ENCODE peak calls at places on chromosomes 11 and 22, in eight cellular contexts. E is activated naive CD4-positive, alpha-beta T cell treated with anti-CD3 and anti-CD28 coated beads for 36 hours; Q is fibroblast of the aortic adventitia; P is CD8-positive, alpha-beta T cell; S is nephron progenitor cell; X is NCI-H774; Z is neural crest cell; V is HT1080. W is an unnamed sample.

GRCh38 chr11:93477684-93478234 is 65.4 kb downstream of the SMCO4 start:
- DNase-seq in S (no peak), E (no peak), Z (no peak), P (no peak), X (no peak), Q (no peak), V (no peak), W (peak)

GRCh38 chr11:406796-407650 is 7.8 kb downstream of the SIGIRR start:
- DNase-seq in Z (peak), Q (peak), E (peak), V (no peak), X (peak), S (peak), P (peak), W (no peak)

GRCh38 chr22:23591846-23592245 is 11.8 kb upstream of the IGLL1 start:
- DNase-seq in Z (no peak), P (no peak), S (no peak), X (no peak), V (no peak), Q (no peak), E (no peak), W (no peak)

GRCh38 chr11:13685461-13686108 is 17.1 kb downstream of the FAR1 start:
- DNase-seq in E (no peak), P (no peak), Z (no peak), X (no peak), Q (peak), V (no peak), S (no peak), W (no peak)

GRCh38 chr22:19233189-19233661 is 54.7 kb upstream of the SLC25A1 start:
- DNase-seq in S (no peak), V (no peak), Q (no peak), P (no peak), Z (no peak), E (no peak), X (no peak), W (no peak)

GRCh38 chr11:79259800-79260199 is 181.0 kb downstream of the TENM4 start:
- DNase-seq in V (no peak), S (no peak), P (no peak), Z (no peak), X (no peak), Q (no peak), E (no peak), W (no peak)

GRCh38 chr11:2376751-2377451 is at the start of gene CD81:
- DNase-seq in V (no peak), Z (peak), E (peak), S (peak), Q (no peak), X (peak), P (peak), W (peak)

GRCh38 chr11:127105578-127105977 is 105.0 kb upstream of the KIRREL3 start:
- DNase-seq in S (no peak), V (no peak), Z (no peak), Q (no peak), E (no peak), P (no peak), X (no peak), W (peak)

GRCh38 chr11:128458316-128458715 is 129.0 kb downstream of the ETS1 start:
- DNase-seq in S (no peak), Q (peak), X (no peak), Z (no peak), E (no peak), P (no peak), V (peak), W (no peak)

GRCh38 chr22:22771696-22772377 is 115.8 kb upstream of the IGLL5 start:
- DNase-seq in S (no peak), Q (no peak), X (no peak), E (no peak), Z (no peak), P (no peak), V (no peak), W (no peak)